ENCODE peak calls at places on chromosomes 16 and 17, in five cellular contexts. One of them, this sample, is unnamed. For H3K4me1, the result is how much of the 10 kb centered on the place peaks cover.

GRCh38 chr17:12965988-12966387 is 51.8 kb downstream of the ELAC2 start:
- DNase-seq in H1: no peak
- DNase-seq in H9: no peak
- DNase-seq in neuronal stem cell: no peak
- DNase-seq in trophoblast cell: no peak
- DNase-seq in this sample: no peak

GRCh38 chr17:72338847-72339790 is 218.3 kb downstream of the SOX9 start:
- DNase-seq in trophoblast cell: peak
- DNase-seq in neuronal stem cell: no peak
- DNase-seq in H1: no peak
- DNase-seq in H9: no peak
- DNase-seq in this sample: peak

GRCh38 chr16:4574919-4575705 is 19.0 kb downstream of the C16orf96 start:
- DNase-seq in neuronal stem cell: no peak
- DNase-seq in H1: peak
- DNase-seq in H9: peak
- DNase-seq in trophoblast cell: no peak
- DNase-seq in this sample: no peak

GRCh38 chr16:27781981-27782880 is 232.3 kb downstream of the KATNIP start:
- DNase-seq in trophoblast cell: no peak
- DNase-seq in neuronal stem cell: no peak
- DNase-seq in H9: no peak
- DNase-seq in H1: no peak
- DNase-seq in this sample: no peak

GRCh38 chr16:58366247-58367031 is 25.8 kb upstream of the GINS3 start:
- DNase-seq in H9: no peak
- DNase-seq in neuronal stem cell: no peak
- DNase-seq in H1: no peak
- DNase-seq in trophoblast cell: no peak
- DNase-seq in this sample: peak

GRCh38 chr16:27228621-27229501 is 25.5 kb downstream of the KDM8 start:
- DNase-seq in neuronal stem cell: no peak
- DNase-seq in H1: no peak
- DNase-seq in trophoblast cell: no peak
- DNase-seq in H9: no peak
- DNase-seq in this sample: no peak

GRCh38 chr17:45745843-45746494 is 38.2 kb upstream of the CRHR1 start:
- DNase-seq in H1: no peak
- DNase-seq in H9: peak
- DNase-seq in neuronal stem cell: no peak
- DNase-seq in trophoblast cell: no peak
- DNase-seq in this sample: no peak

GRCh38 chr17:30207655-30208054 is 27.8 kb downstream of the SLC6A4 start:
- DNase-seq in H1: no peak
- DNase-seq in trophoblast cell: no peak
- DNase-seq in neuronal stem cell: no peak
- DNase-seq in H9: peak
- DNase-seq in this sample: no peak

GRCh38 chr16:4692460-4693295 is 684 bp upstream of the NUDT16L1 start:
- DNase-seq in H1: no peak
- DNase-seq in neuronal stem cell: no peak
- DNase-seq in H9: no peak
- DNase-seq in trophoblast cell: no peak
- DNase-seq in this sample: peak

GRCh38 chr16:24988593-24989338 is 26.4 kb downstream of the ARHGAP17 start:
- DNase-seq in H9: no peak
- DNase-seq in neuronal stem cell: no peak
- DNase-seq in H1: no peak
- DNase-seq in trophoblast cell: peak
- DNase-seq in this sample: peak

GRCh38 chr17:57832711-57833596 is 16.9 kb downstream of the MRPS23 start:
- DNase-seq in trophoblast cell: peak
- DNase-seq in H1: peak
- DNase-seq in H9: peak
- DNase-seq in neuronal stem cell: peak
- DNase-seq in this sample: peak

GRCh38 chr17:59292174-59292523 is 39.3 kb upstream of the YPEL2 start:
- DNase-seq in trophoblast cell: no peak
- DNase-seq in H1: no peak
- DNase-seq in neuronal stem cell: no peak
- DNase-seq in H9: no peak
- DNase-seq in this sample: no peak

GRCh38 chr16:87460936-87461335 is 31.9 kb downstream of the ZCCHC14 start:
- DNase-seq in trophoblast cell: no peak
- DNase-seq in H1: no peak
- DNase-seq in neuronal stem cell: no peak
- DNase-seq in H9: no peak
- DNase-seq in this sample: no peak

GRCh38 chr17:7041607-7042506 is 2.0 kb downstream of the SLC16A11 start:
- DNase-seq in trophoblast cell: peak
- DNase-seq in H9: peak
- DNase-seq in H1: no peak
- DNase-seq in neuronal stem cell: no peak
- DNase-seq in this sample: no peak

GRCh38 chr17:7045492-7046126 is 1.7 kb upstream of the SLC16A11 start:
- DNase-seq in H9: no peak
- DNase-seq in trophoblast cell: peak
- DNase-seq in neuronal stem cell: peak
- DNase-seq in H1: no peak
- DNase-seq in this sample: peak

GRCh38 chr17:7043195-7043543 is 723 bp downstream of the SLC16A11 start:
- DNase-seq in H9: no peak
- DNase-seq in trophoblast cell: no peak
- DNase-seq in H1: no peak
- DNase-seq in neuronal stem cell: no peak
- DNase-seq in this sample: no peak

GRCh38 chr17:7043544-7044268 is at the start of gene SLC16A11:
- DNase-seq in H9: no peak
- DNase-seq in trophoblast cell: no peak
- DNase-seq in H1: no peak
- DNase-seq in neuronal stem cell: no peak
- DNase-seq in this sample: no peak

DNA sequence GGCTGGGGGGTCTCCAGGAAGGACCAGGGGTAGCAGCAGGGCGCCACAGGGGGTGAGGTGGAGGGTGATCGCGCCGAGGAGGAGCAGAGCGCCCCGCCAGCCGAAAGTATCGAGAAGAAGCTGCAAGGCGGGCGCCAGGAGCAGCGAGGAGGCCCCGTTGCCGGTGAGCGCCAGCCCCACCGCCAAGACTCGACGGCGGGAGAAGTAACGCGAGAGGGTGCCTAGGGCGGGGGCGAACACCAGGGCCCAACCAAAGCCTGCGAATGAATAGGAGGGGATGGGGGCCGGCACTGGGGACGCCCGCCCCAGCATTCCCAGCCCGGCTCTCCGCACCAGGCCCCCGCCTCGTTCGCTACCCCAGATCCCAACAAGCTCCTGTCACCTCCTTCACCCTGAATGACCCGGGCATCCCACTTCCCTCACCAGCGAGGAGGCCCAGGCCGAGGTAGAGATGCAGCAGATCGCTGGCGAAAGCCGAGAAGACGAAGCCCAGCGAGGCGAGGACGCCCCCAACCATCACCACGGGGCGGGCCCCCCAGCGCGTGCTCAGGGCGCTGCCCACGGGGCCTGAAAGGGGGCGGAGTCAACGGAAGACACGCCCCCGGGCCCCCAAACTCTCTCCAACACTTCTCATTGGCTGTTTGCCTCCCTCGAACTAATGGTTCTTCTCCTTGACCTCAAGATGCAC is 1.2 kb downstream of the SLC16A11 start:
- DNase-seq in H9: peak
- DNase-seq in neuronal stem cell: no peak
- DNase-seq in H1: no peak
- DNase-seq in trophoblast cell: no peak
- DNase-seq in this sample: no peak
- H3K9ac ChIP-seq in H9: no peak
- H3K9ac ChIP-seq in neuronal stem cell: peak
- H3K9ac ChIP-seq in H1: no peak
- H3K9ac ChIP-seq in trophoblast cell: no peak
- H3K9ac ChIP-seq in this sample: peak

GRCh38 chr17:74527756-74528155 is 3.5 kb downstream of the CD300LB start:
- DNase-seq in neuronal stem cell: no peak
- DNase-seq in H1: no peak
- DNase-seq in H9: no peak
- DNase-seq in trophoblast cell: no peak
- DNase-seq in this sample: no peak
- H3K4me1 ChIP-seq in neuronal stem cell: under half
- H3K4me1 ChIP-seq in H1: under half
- H3K4me1 ChIP-seq in H9: under half
- H3K4me1 ChIP-seq in trophoblast cell: under half
- H3K4me1 ChIP-seq in this sample: under half

DNA sequence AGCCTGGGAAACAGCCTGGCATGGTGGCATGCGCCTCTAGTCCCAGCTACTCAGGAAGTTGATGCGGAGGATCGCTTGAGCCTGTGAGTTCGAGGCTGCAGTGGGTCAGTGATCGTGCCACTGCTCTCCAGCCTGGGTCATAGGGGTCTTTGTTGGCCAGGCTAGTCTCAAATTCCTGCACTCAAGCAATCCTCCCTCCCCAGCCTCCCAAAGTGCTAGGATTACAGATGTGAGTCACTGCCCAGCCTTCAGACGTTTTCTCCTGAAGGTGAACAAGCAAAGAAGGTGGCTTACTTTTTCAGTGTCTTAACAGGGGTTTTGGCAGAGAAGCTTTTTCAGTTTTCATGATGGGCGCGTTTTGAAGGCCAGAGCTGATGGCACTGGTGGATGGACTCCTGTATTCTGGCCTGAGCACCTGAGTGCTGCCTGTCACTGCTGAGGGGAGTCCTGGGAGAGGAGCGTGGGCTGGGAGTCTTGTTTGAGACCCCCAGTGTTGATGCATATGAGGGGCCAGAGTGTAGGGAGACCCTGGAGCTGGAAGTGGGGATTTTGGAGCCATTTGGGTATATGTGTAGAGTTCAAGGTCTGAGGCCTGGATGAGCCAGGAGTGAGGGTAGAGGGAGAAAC is 41.4 kb downstream of the FOXK2 start:
- DNase-seq in trophoblast cell: no peak
- DNase-seq in neuronal stem cell: no peak
- DNase-seq in H9: no peak
- DNase-seq in H1: no peak
- DNase-seq in this sample: no peak
- H2BK12ac ChIP-seq in trophoblast cell: no peak
- H2BK12ac ChIP-seq in neuronal stem cell: no peak
- H2BK12ac ChIP-seq in H9: no peak
- H2BK12ac ChIP-seq in H1: no peak
- H2BK12ac ChIP-seq in this sample: no peak

GRCh38 chr17:6695565-6695964 is 17.6 kb downstream of the SLC13A5 start:
- DNase-seq in neuronal stem cell: no peak
- DNase-seq in H1: no peak
- DNase-seq in H9: no peak
- DNase-seq in trophoblast cell: no peak
- DNase-seq in this sample: no peak

GRCh38 chr17:6698004-6698403 is 15.2 kb downstream of the SLC13A5 start:
- DNase-seq in H1: no peak
- DNase-seq in H9: no peak
- DNase-seq in neuronal stem cell: no peak
- DNase-seq in trophoblast cell: no peak
- DNase-seq in this sample: no peak

GRCh38 chr17:6696906-6697305 is 16.3 kb downstream of the SLC13A5 start:
- DNase-seq in neuronal stem cell: no peak
- DNase-seq in H9: no peak
- DNase-seq in H1: no peak
- DNase-seq in trophoblast cell: no peak
- DNase-seq in this sample: no peak

GRCh38 chr17:6690641-6691040 is 22.5 kb downstream of the SLC13A5 start:
- DNase-seq in trophoblast cell: no peak
- DNase-seq in H1: no peak
- DNase-seq in neuronal stem cell: no peak
- DNase-seq in H9: no peak
- DNase-seq in this sample: no peak

GRCh38 chr17:6695051-6695450 is 18.1 kb downstream of the SLC13A5 start:
- DNase-seq in H9: no peak
- DNase-seq in H1: no peak
- DNase-seq in neuronal stem cell: no peak
- DNase-seq in trophoblast cell: no peak
- DNase-seq in this sample: no peak
- H3K9ac ChIP-seq in H9: no peak
- H3K9ac ChIP-seq in H1: no peak
- H3K9ac ChIP-seq in neuronal stem cell: no peak
- H3K9ac ChIP-seq in trophoblast cell: no peak
- H3K9ac ChIP-seq in this sample: no peak

DNA sequence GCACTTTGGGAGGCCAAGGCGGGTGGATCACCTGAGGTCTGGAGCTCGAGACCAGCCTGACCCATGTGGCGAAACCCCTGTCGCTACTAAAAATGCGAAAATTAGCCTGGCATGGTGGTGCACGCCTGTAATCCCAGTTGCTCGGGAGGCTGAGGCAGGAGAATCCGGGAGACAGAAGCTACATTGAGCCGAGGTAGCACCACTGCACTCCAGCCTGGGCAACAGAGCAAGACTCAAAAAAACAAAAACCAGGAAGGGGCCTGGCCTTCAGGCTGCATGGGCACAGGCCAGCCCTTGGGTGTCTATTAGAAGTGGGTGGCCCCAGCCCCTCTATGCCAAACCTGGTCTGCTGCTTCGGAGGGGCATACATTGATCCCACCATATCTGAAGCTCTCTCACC is 56.0 kb downstream of the PSMD12 start:
- DNase-seq in trophoblast cell: no peak
- DNase-seq in H9: no peak
- DNase-seq in neuronal stem cell: no peak
- DNase-seq in H1: no peak
- DNase-seq in this sample: no peak
- H3K4me1 ChIP-seq in trophoblast cell: under half
- H3K4me1 ChIP-seq in H9: under half
- H3K4me1 ChIP-seq in neuronal stem cell: under half
- H3K4me1 ChIP-seq in H1: under half
- H3K4me1 ChIP-seq in this sample: under half

DNA sequence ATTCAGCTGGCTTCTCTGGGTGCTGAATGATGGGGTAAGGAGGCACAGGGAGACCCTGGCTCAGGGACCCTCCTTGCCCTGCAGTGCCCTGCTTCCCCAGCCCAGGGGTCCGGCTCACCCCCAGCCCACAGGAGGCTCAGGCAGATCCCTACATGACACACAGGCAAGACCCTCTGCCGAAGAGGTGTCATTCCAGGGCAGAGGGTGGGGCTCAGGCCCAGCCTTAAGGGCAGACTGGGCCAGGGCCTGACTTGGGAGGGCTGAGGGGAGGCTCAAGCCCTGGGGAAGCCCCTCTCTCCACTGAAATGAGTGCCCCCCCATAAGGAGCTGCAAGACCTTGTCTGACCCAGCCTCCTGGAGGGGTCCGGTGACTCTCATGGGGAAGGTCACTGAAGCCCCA is 30.3 kb upstream of the KSR1 start:
- DNase-seq in H1: no peak
- DNase-seq in neuronal stem cell: no peak
- DNase-seq in trophoblast cell: no peak
- DNase-seq in H9: no peak
- DNase-seq in this sample: no peak
- H2BK12ac ChIP-seq in H1: no peak
- H2BK12ac ChIP-seq in neuronal stem cell: no peak
- H2BK12ac ChIP-seq in trophoblast cell: no peak
- H2BK12ac ChIP-seq in H9: no peak
- H2BK12ac ChIP-seq in this sample: no peak